ENCODE peak calls at places on chromosome 12, in four cellular contexts. Z, D, J and A are unnamed samples.

GRCh38 chr12:74365178-74365964 is 172.3 kb upstream of the ATXN7L3B start:
- DNase-seq in Z (peak), J (no peak), D (peak), A (peak)

GRCh38 chr12:1827806-1828805 is 7.7 kb downstream of the LRTM2 start:
- DNase-seq in D (no peak), J (no peak), Z (no peak), A (no peak)

GRCh38 chr12:15664491-15664890 is 124.7 kb downstream of the EPS8 start:
- DNase-seq in D (no peak), J (no peak), Z (no peak), A (no peak)

GRCh38 chr12:12723681-12724420 is 6.7 kb downstream of the CDKN1B start:
- DNase-seq in Z (peak), J (no peak), D (no peak), A (peak)

GRCh38 chr12:23550753-23551152 is 398.7 kb downstream of the SOX5 start:
- DNase-seq in Z (no peak), D (no peak), J (no peak), A (no peak)

GRCh38 chr12:90028620-90029051 is 320.0 kb upstream of the ATP2B1 start:
- DNase-seq in Z (peak), J (no peak), D (no peak), A (no peak)

GRCh38 chr12:130828895-130829294 is 10.2 kb downstream of the STX2 start:
- DNase-seq in J (no peak), Z (no peak), D (no peak), A (no peak)

GRCh38 chr12:59055204-59055839 is 135.0 kb upstream of the LRIG3 start:
- DNase-seq in J (no peak), D (no peak), Z (peak), A (no peak)

GRCh38 chr12:2794261-2794735 is 472 bp upstream of the FKBP4 start:
- DNase-seq in J (peak), D (peak), Z (no peak), A (no peak)

GRCh38 chr12:120054293-120054692 is 62.3 kb downstream of the RAB35 start:
- DNase-seq in J (no peak), Z (no peak), D (no peak), A (no peak)

GRCh38 chr12:27101290-27101689 is 18.9 kb upstream of the C12orf71 start:
- DNase-seq in Z (peak), J (no peak), D (no peak), A (no peak)

GRCh38 chr12:40942326-40942725 is 245.8 kb upstream of the PDZRN4 start:
- DNase-seq in D (no peak), Z (peak), J (no peak), A (no peak)

GRCh38 chr12:53320352-53321195 is 836 bp downstream of the AAAS start:
- DNase-seq in Z (no peak), D (no peak), J (no peak), A (no peak)

GRCh38 chr12:26278266-26278665 is 82.9 kb downstream of the SSPN start:
- DNase-seq in J (no peak), D (no peak), Z (no peak), A (no peak)

GRCh38 chr12:124493809-124494750 is 73.3 kb downstream of the NCOR2 start:
- DNase-seq in J (no peak), Z (no peak), D (no peak), A (no peak)

GRCh38 chr12:111761099-111761498 is 5.6 kb upstream of the ALDH2 start:
- DNase-seq in D (no peak), Z (no peak), J (no peak), A (no peak)

GRCh38 chr12:104569348-104570173 is 112.8 kb downstream of the CHST11 start:
- DNase-seq in D (no peak), Z (no peak), J (no peak), A (peak)

GRCh38 chr12:115785548-115785947 is 491.9 kb downstream of the MED13L start:
- DNase-seq in J (no peak), D (no peak), Z (no peak), A (peak)

GRCh38 chr12:69988601-69989194 is 163.7 kb downstream of the MYRFL start:
- DNase-seq in Z (peak), D (no peak), J (no peak), A (no peak)

GRCh38 chr12:92582466-92582865 is 120.3 kb upstream of the PLEKHG7 start:
- DNase-seq in J (no peak), Z (peak), D (no peak), A (no peak)

GRCh38 chr12:95848575-95849388 is 10.0 kb upstream of the SNRPF start:
- DNase-seq in D (no peak), Z (peak), J (no peak), A (peak)

GRCh38 chr12:13187399-13187798 is 9.1 kb upstream of the EMP1 start:
- DNase-seq in Z (peak), J (no peak), D (no peak), A (no peak)